ENCODE peak calls at places on chromosome 15, in six cellular contexts. B, N, U, M, W and G are unnamed samples.
A peak's percentile ranks its signal among the peaks of the same experiment; 100 is the strongest.

GRCh38 chr15:50318697-50319096 is 36.3 kb downstream of the GABPB1 start:
- DNase-seq in B (no peak), N (no peak), U (no peak), M (no peak), W (no peak), G (no peak)

GRCh38 chr15:59473226-59473625 is 35.2 kb downstream of the FAM81A start:
- DNase-seq in B (no peak), N (no peak), U (no peak), M (no peak), W (no peak), G (no peak)

GRCh38 chr15:47652213-47652852 is 65.0 kb upstream of the SEMA6D start:
- DNase-seq in B (no peak), N (no peak), U (no peak), M (no peak), W (no peak), G (no peak)

GRCh38 chr15:57752840-57753239 is 46.3 kb downstream of the POLR2M start:
- DNase-seq in B (no peak), N (no peak), U (no peak), M (no peak), W (no peak), G (no peak)

GRCh38 chr15:76935620-76936019 is 4.1 kb downstream of the RCN2 start:
- DNase-seq in B (no peak), N (no peak), U (no peak), M (no peak), W (no peak), G (no peak)

GRCh38 chr15:59329570-59330350 is 42.9 kb downstream of the MYO1E start:
- DNase-seq in B (no peak), N (no peak), U (no peak), M (no peak), W (no peak), G (no peak)

GRCh38 chr15:70079831-70080230 is 17.9 kb downstream of the TLE3 start:
- DNase-seq in B (no peak), N (no peak), U (no peak), M (no peak), W (no peak), G (no peak)

GRCh38 chr15:26771917-26772587 is 814 bp downstream of the GABRB3 start:
- DNase-seq in B (no peak), N (no peak), U (no peak), M (no peak), W (no peak), G (no peak)

GRCh38 chr15:81235781-81236507 is 39.3 kb downstream of the IL16 start:
- DNase-seq in B (no peak), N (no peak), U (no peak), M (no peak), W (no peak), G (peak; percentile 6)

GRCh38 chr15:48010321-48010720 is 110.5 kb upstream of the SLC24A5 start:
- DNase-seq in B (no peak), N (no peak), U (no peak), M (no peak), W (no peak), G (no peak)

GRCh38 chr15:77819271-77819806 is 186.6 kb upstream of the LINGO1 start:
- DNase-seq in B (no peak), N (no peak), U (no peak), M (no peak), W (no peak), G (no peak)

GRCh38 chr15:68774521-68775293 is 46.0 kb downstream of the ANP32A start:
- DNase-seq in B (no peak), N (peak; percentile 26), U (no peak), M (no peak), W (no peak), G (no peak)

GRCh38 chr15:99135194-99135593 is 30.3 kb downstream of the SYNM start:
- DNase-seq in B (no peak), N (no peak), U (peak; percentile 17), M (no peak), W (no peak), G (no peak)

GRCh38 chr15:70113304-70113700 is 15.6 kb upstream of the TLE3 start:
- DNase-seq in B (no peak), N (no peak), U (no peak), M (no peak), W (no peak), G (no peak)

GRCh38 chr15:99104788-99105515 is at the start of gene SYNM:
- DNase-seq in B (no peak), N (peak; percentile 80), U (peak; percentile 82), M (no peak), W (no peak), G (peak; percentile 49)

GRCh38 chr15:50256188-50257041 is 9.1 kb downstream of the HDC start:
- DNase-seq in B (no peak), N (peak; percentile 19), U (no peak), M (no peak), W (no peak), G (no peak)

GRCh38 chr15:85027033-85027380 is 45.4 kb downstream of the PDE8A start:
- DNase-seq in B (no peak), N (no peak), U (no peak), M (no peak), W (no peak), G (no peak)

GRCh38 chr15:45268135-45268534 is 16.1 kb downstream of the SLC28A2 start:
- DNase-seq in B (no peak), N (peak; percentile 67), U (no peak), M (no peak), W (peak; percentile 1), G (no peak)

GRCh38 chr15:57537072-57537471 is 54.6 kb upstream of the MYZAP start:
- DNase-seq in B (no peak), N (no peak), U (no peak), M (no peak), W (no peak), G (no peak)

GRCh38 chr15:61816856-61817255 is 243.4 kb downstream of the VPS13C start:
- DNase-seq in B (no peak), N (no peak), U (no peak), M (no peak), W (no peak), G (no peak)

GRCh38 chr15:39188930-39189329 is 391.9 kb upstream of the THBS1 start:
- DNase-seq in B (no peak), N (no peak), U (peak; percentile 54), M (no peak), W (no peak), G (no peak)

GRCh38 chr15:100200287-100200772 is 141.4 kb downstream of the ADAMTS17 start:
- DNase-seq in B (no peak), N (peak; percentile 43), U (no peak), M (no peak), W (no peak), G (no peak)

GRCh38 chr15:39400002-39400401 is 180.9 kb upstream of the THBS1 start:
- DNase-seq in B (no peak), N (no peak), U (no peak), M (no peak), W (no peak), G (no peak)

GRCh38 chr15:89138999-89139612 is 50.9 kb downstream of the ABHD2 start:
- DNase-seq in B (no peak), N (no peak), U (no peak), M (no peak), W (no peak), G (no peak)

GRCh38 chr15:101207867-101208288 is 44.0 kb downstream of the CHSY1 start:
- DNase-seq in B (no peak), N (no peak), U (no peak), M (no peak), W (no peak), G (no peak)

GRCh38 chr15:56074866-56075265 is 81.5 kb upstream of the NEDD4 start:
- DNase-seq in B (no peak), N (no peak), U (no peak), M (no peak), W (no peak), G (no peak)

GRCh38 chr15:57026016-57026602 is 107.7 kb downstream of the TCF12 start:
- DNase-seq in B (no peak), N (no peak), U (no peak), M (no peak), W (no peak), G (no peak)

GRCh38 chr15:84620626-84621025 is 19.8 kb downstream of the ZSCAN2 start:
- DNase-seq in B (no peak), N (no peak), U (no peak), M (no peak), W (no peak), G (no peak)

GRCh38 chr15:40100947-40101905 is 7.5 kb downstream of the BMF start:
- DNase-seq in B (no peak), N (no peak), U (no peak), M (no peak), W (no peak), G (no peak)

GRCh38 chr15:40108061-40108854 is 421 bp downstream of the BMF start:
- DNase-seq in B (no peak), N (peak; percentile 70), U (no peak), M (no peak), W (no peak), G (peak; percentile 19)

GRCh38 chr15:74445816-74446763 is 12.3 kb upstream of the SEMA7A start:
- DNase-seq in B (no peak), N (no peak), U (no peak), M (no peak), W (no peak), G (no peak)

GRCh38 chr15:79440355-79440908 is 8.3 kb downstream of the MINAR1 start:
- DNase-seq in B (no peak), N (no peak), U (no peak), M (no peak), W (no peak), G (no peak)